ENCODE peak calls at places on chromosomes 11 and 22, in ten cellular contexts. One of them, this sample, is unnamed.

GRCh38 chr11:118168751-118169150 is 7.7 kb downstream of the SCN2B start:
- DNase-seq in AG04450: no peak
- DNase-seq in RWPE1: no peak
- DNase-seq in sigmoid colon: no peak
- DNase-seq in cardiac fibroblast: no peak
- DNase-seq in heart left ventricle: no peak
- DNase-seq in progenitor cell of endocrine pancreas: no peak
- DNase-seq in upper lobe of right lung: no peak
- DNase-seq in left ventricle myocardium inferior: no peak
- DNase-seq in CD8-positive, alpha-beta T cell: no peak
- DNase-seq in this sample: no peak

GRCh38 chr11:14336507-14337503 is 22.2 kb downstream of the RRAS2 start:
- DNase-seq in CD8-positive, alpha-beta T cell: no peak
- DNase-seq in AG04450: peak
- DNase-seq in left ventricle myocardium inferior: no peak
- DNase-seq in RWPE1: peak
- DNase-seq in upper lobe of right lung: no peak
- DNase-seq in sigmoid colon: no peak
- DNase-seq in cardiac fibroblast: peak
- DNase-seq in heart left ventricle: no peak
- DNase-seq in progenitor cell of endocrine pancreas: no peak
- DNase-seq in this sample: no peak

GRCh38 chr11:19432370-19433163 is 191.8 kb upstream of the E2F8 start:
- DNase-seq in upper lobe of right lung: no peak
- DNase-seq in AG04450: peak
- DNase-seq in progenitor cell of endocrine pancreas: no peak
- DNase-seq in CD8-positive, alpha-beta T cell: no peak
- DNase-seq in sigmoid colon: no peak
- DNase-seq in RWPE1: no peak
- DNase-seq in left ventricle myocardium inferior: no peak
- DNase-seq in cardiac fibroblast: peak
- DNase-seq in heart left ventricle: no peak
- DNase-seq in this sample: no peak

GRCh38 chr11:114108501-114109205 is 49.1 kb downstream of the ZBTB16 start:
- DNase-seq in AG04450: no peak
- DNase-seq in cardiac fibroblast: no peak
- DNase-seq in sigmoid colon: peak
- DNase-seq in upper lobe of right lung: no peak
- DNase-seq in CD8-positive, alpha-beta T cell: no peak
- DNase-seq in progenitor cell of endocrine pancreas: no peak
- DNase-seq in left ventricle myocardium inferior: no peak
- DNase-seq in RWPE1: no peak
- DNase-seq in heart left ventricle: no peak
- DNase-seq in this sample: no peak

GRCh38 chr11:130261546-130261945 is 53.2 kb downstream of the ZBTB44 start:
- DNase-seq in RWPE1: no peak
- DNase-seq in AG04450: no peak
- DNase-seq in cardiac fibroblast: no peak
- DNase-seq in sigmoid colon: no peak
- DNase-seq in left ventricle myocardium inferior: no peak
- DNase-seq in progenitor cell of endocrine pancreas: no peak
- DNase-seq in heart left ventricle: no peak
- DNase-seq in CD8-positive, alpha-beta T cell: no peak
- DNase-seq in upper lobe of right lung: no peak
- DNase-seq in this sample: no peak

GRCh38 chr11:70559516-70559915 is 161.2 kb downstream of the CTTN start:
- DNase-seq in left ventricle myocardium inferior: no peak
- DNase-seq in upper lobe of right lung: no peak
- DNase-seq in cardiac fibroblast: no peak
- DNase-seq in sigmoid colon: no peak
- DNase-seq in CD8-positive, alpha-beta T cell: no peak
- DNase-seq in RWPE1: no peak
- DNase-seq in heart left ventricle: no peak
- DNase-seq in progenitor cell of endocrine pancreas: no peak
- DNase-seq in AG04450: no peak
- DNase-seq in this sample: no peak

GRCh38 chr11:88434333-88434976 is 96.9 kb upstream of the CTSC start:
- DNase-seq in cardiac fibroblast: no peak
- DNase-seq in left ventricle myocardium inferior: no peak
- DNase-seq in sigmoid colon: no peak
- DNase-seq in AG04450: no peak
- DNase-seq in upper lobe of right lung: no peak
- DNase-seq in progenitor cell of endocrine pancreas: no peak
- DNase-seq in RWPE1: no peak
- DNase-seq in CD8-positive, alpha-beta T cell: no peak
- DNase-seq in heart left ventricle: no peak
- DNase-seq in this sample: no peak

GRCh38 chr22:29877620-29878019 is 5.4 kb upstream of the MTMR3 start:
- DNase-seq in AG04450: no peak
- DNase-seq in RWPE1: no peak
- DNase-seq in upper lobe of right lung: no peak
- DNase-seq in CD8-positive, alpha-beta T cell: no peak
- DNase-seq in cardiac fibroblast: peak
- DNase-seq in sigmoid colon: no peak
- DNase-seq in heart left ventricle: no peak
- DNase-seq in progenitor cell of endocrine pancreas: no peak
- DNase-seq in left ventricle myocardium inferior: no peak
- DNase-seq in this sample: no peak

GRCh38 chr11:75100314-75100713 is 3.6 kb upstream of the OR2AT4 start:
- DNase-seq in heart left ventricle: no peak
- DNase-seq in upper lobe of right lung: no peak
- DNase-seq in AG04450: peak
- DNase-seq in left ventricle myocardium inferior: no peak
- DNase-seq in sigmoid colon: no peak
- DNase-seq in progenitor cell of endocrine pancreas: no peak
- DNase-seq in cardiac fibroblast: peak
- DNase-seq in RWPE1: peak
- DNase-seq in CD8-positive, alpha-beta T cell: no peak
- DNase-seq in this sample: no peak

GRCh38 chr11:112017538-112017937 is 7.7 kb upstream of the DLAT start:
- DNase-seq in heart left ventricle: no peak
- DNase-seq in progenitor cell of endocrine pancreas: no peak
- DNase-seq in RWPE1: no peak
- DNase-seq in left ventricle myocardium inferior: no peak
- DNase-seq in CD8-positive, alpha-beta T cell: no peak
- DNase-seq in AG04450: no peak
- DNase-seq in cardiac fibroblast: peak
- DNase-seq in sigmoid colon: no peak
- DNase-seq in upper lobe of right lung: no peak
- DNase-seq in this sample: no peak

GRCh38 chr11:126637800-126638175 is 282.3 kb downstream of the ST3GAL4 start:
- DNase-seq in upper lobe of right lung: no peak
- DNase-seq in heart left ventricle: no peak
- DNase-seq in progenitor cell of endocrine pancreas: no peak
- DNase-seq in cardiac fibroblast: peak
- DNase-seq in AG04450: peak
- DNase-seq in sigmoid colon: no peak
- DNase-seq in RWPE1: no peak
- DNase-seq in left ventricle myocardium inferior: no peak
- DNase-seq in CD8-positive, alpha-beta T cell: no peak
- DNase-seq in this sample: no peak

DNA sequence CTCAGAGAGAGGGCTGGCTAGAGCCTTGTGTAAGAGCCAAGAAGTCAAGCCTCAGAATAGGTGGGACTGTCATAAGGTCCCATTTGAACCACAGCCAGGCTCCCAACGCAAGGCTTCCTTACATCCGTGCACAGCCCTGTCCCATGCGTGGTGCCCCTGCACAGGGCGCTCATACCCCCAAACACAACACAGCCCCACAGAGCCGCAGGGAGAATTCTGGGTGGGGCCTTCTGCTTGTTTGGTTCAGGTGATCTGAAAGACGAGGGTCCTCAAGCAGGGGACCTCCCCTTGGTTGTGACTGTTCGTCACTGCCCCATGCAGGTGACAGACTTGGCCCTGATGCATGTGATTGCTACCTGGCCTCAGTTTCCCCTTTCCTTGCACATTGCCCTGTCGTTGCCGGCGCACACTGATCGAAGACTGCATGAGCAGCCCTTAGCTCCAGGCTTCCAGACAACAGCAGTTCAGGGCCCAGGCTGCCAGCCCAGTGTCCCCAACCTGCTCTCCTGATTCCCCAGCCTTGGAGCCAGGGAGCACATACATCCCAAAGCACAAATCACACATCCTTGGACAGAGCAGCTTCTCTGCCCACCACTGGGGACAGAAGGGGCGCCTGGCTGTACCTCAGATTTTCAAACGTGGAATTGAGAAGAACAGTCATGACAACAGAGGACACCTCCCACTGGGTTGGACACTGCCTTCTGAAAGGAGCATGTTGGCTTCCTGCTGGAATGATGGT is 22.1 kb downstream of the GNAZ start:
- DNase-seq in cardiac fibroblast: no peak
- DNase-seq in progenitor cell of endocrine pancreas: no peak
- DNase-seq in sigmoid colon: no peak
- DNase-seq in heart left ventricle: no peak
- DNase-seq in RWPE1: no peak
- DNase-seq in upper lobe of right lung: no peak
- DNase-seq in CD8-positive, alpha-beta T cell: no peak
- DNase-seq in AG04450: no peak
- DNase-seq in left ventricle myocardium inferior: no peak
- DNase-seq in this sample: no peak
- TF ChIP-seq CTCF in cardiac fibroblast: no peak
- TF ChIP-seq CTCF in progenitor cell of endocrine pancreas: no peak
- TF ChIP-seq CTCF in sigmoid colon: no peak
- TF ChIP-seq CTCF in heart left ventricle: no peak
- TF ChIP-seq CTCF in RWPE1: no peak
- TF ChIP-seq CTCF in upper lobe of right lung: no peak
- TF ChIP-seq CTCF in CD8-positive, alpha-beta T cell: no peak
- TF ChIP-seq CTCF in AG04450: no peak
- TF ChIP-seq CTCF in left ventricle myocardium inferior: no peak
- TF ChIP-seq CTCF in this sample: no peak

DNA sequence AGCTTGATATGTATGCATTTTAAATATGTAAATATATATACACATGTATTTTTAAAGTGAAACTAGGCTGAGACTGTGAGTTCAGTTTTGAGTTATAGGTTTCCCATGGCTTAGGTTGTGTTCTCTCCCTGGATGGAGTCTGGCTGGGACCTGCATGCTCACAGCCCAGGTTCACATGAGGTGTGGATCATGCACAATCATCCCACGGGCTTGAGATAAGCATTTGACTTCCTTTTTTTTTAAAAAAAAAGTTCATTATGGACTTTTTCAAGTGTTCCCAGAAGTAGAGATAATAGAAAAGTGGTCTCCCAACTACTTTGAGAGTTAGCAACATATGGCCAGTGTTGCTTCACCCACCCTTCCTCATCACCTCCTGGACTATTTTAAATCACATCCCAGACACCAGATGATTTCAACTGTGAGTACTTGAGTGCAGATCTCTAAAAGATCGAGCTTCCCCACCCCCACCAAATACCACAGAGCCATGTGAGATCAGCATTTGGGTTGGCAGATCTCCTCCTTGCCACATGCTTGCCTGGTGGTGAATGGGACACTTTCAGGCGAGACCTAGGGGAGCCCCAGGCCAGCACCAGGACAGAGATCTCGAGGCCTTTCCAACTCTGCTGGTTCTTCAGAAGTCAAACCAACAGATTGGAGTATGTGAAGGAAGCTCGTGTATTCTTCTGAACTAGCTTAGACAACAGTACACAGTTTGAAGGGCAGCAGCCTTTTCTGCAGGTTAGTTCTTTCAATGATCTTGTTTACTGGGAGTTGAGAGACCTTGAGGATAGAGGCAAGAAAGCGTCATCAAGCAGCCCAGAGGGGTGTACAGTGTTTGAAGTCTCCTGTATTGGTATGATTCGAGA is 15.9 kb downstream of the MED15 start:
- DNase-seq in left ventricle myocardium inferior: no peak
- DNase-seq in progenitor cell of endocrine pancreas: no peak
- DNase-seq in heart left ventricle: no peak
- DNase-seq in cardiac fibroblast: peak
- DNase-seq in CD8-positive, alpha-beta T cell: peak
- DNase-seq in upper lobe of right lung: no peak
- DNase-seq in AG04450: no peak
- DNase-seq in RWPE1: no peak
- DNase-seq in sigmoid colon: no peak
- DNase-seq in this sample: no peak
- TF ChIP-seq CTCF in left ventricle myocardium inferior: no peak
- TF ChIP-seq CTCF in progenitor cell of endocrine pancreas: no peak
- TF ChIP-seq CTCF in heart left ventricle: no peak
- TF ChIP-seq CTCF in cardiac fibroblast: no peak
- TF ChIP-seq CTCF in CD8-positive, alpha-beta T cell: no peak
- TF ChIP-seq CTCF in upper lobe of right lung: no peak
- TF ChIP-seq CTCF in AG04450: no peak
- TF ChIP-seq CTCF in RWPE1: no peak
- TF ChIP-seq CTCF in sigmoid colon: no peak
- TF ChIP-seq CTCF in this sample: no peak

GRCh38 chr11:43948341-43949185 is 6.1 kb downstream of the C11orf96 start:
- DNase-seq in sigmoid colon: no peak
- DNase-seq in left ventricle myocardium inferior: no peak
- DNase-seq in cardiac fibroblast: no peak
- DNase-seq in RWPE1: no peak
- DNase-seq in heart left ventricle: no peak
- DNase-seq in CD8-positive, alpha-beta T cell: no peak
- DNase-seq in progenitor cell of endocrine pancreas: no peak
- DNase-seq in AG04450: no peak
- DNase-seq in upper lobe of right lung: peak
- DNase-seq in this sample: no peak

GRCh38 chr11:43944761-43945311 is 2.4 kb downstream of the C11orf96 start:
- DNase-seq in heart left ventricle: peak
- DNase-seq in RWPE1: peak
- DNase-seq in progenitor cell of endocrine pancreas: peak
- DNase-seq in left ventricle myocardium inferior: peak
- DNase-seq in AG04450: no peak
- DNase-seq in upper lobe of right lung: peak
- DNase-seq in CD8-positive, alpha-beta T cell: peak
- DNase-seq in sigmoid colon: peak
- DNase-seq in cardiac fibroblast: peak
- DNase-seq in this sample: peak

GRCh38 chr11:43943931-43944751 is 1.7 kb downstream of the C11orf96 start:
- DNase-seq in left ventricle myocardium inferior: no peak
- DNase-seq in upper lobe of right lung: peak
- DNase-seq in heart left ventricle: no peak
- DNase-seq in sigmoid colon: peak
- DNase-seq in AG04450: no peak
- DNase-seq in RWPE1: peak
- DNase-seq in cardiac fibroblast: peak
- DNase-seq in CD8-positive, alpha-beta T cell: no peak
- DNase-seq in progenitor cell of endocrine pancreas: no peak
- DNase-seq in this sample: no peak

GRCh38 chr11:43947815-43948214 is 5.4 kb downstream of the C11orf96 start:
- DNase-seq in RWPE1: no peak
- DNase-seq in sigmoid colon: no peak
- DNase-seq in left ventricle myocardium inferior: no peak
- DNase-seq in heart left ventricle: no peak
- DNase-seq in upper lobe of right lung: no peak
- DNase-seq in progenitor cell of endocrine pancreas: no peak
- DNase-seq in cardiac fibroblast: no peak
- DNase-seq in AG04450: no peak
- DNase-seq in CD8-positive, alpha-beta T cell: no peak
- DNase-seq in this sample: no peak

GRCh38 chr11:43947003-43947500 is 4.6 kb downstream of the C11orf96 start:
- DNase-seq in AG04450: no peak
- DNase-seq in sigmoid colon: no peak
- DNase-seq in RWPE1: no peak
- DNase-seq in left ventricle myocardium inferior: no peak
- DNase-seq in heart left ventricle: no peak
- DNase-seq in cardiac fibroblast: peak
- DNase-seq in progenitor cell of endocrine pancreas: no peak
- DNase-seq in CD8-positive, alpha-beta T cell: no peak
- DNase-seq in upper lobe of right lung: no peak
- DNase-seq in this sample: no peak
- TF ChIP-seq CTCF in AG04450: peak
- TF ChIP-seq CTCF in sigmoid colon: no peak
- TF ChIP-seq CTCF in RWPE1: no peak
- TF ChIP-seq CTCF in left ventricle myocardium inferior: peak
- TF ChIP-seq CTCF in heart left ventricle: peak
- TF ChIP-seq CTCF in cardiac fibroblast: peak
- TF ChIP-seq CTCF in progenitor cell of endocrine pancreas: peak
- TF ChIP-seq CTCF in CD8-positive, alpha-beta T cell: no peak
- TF ChIP-seq CTCF in upper lobe of right lung: peak
- TF ChIP-seq CTCF in this sample: no peak

GRCh38 chr11:2867142-2867541 is 18.4 kb downstream of the CDKN1C start:
- DNase-seq in sigmoid colon: no peak
- DNase-seq in progenitor cell of endocrine pancreas: no peak
- DNase-seq in left ventricle myocardium inferior: no peak
- DNase-seq in heart left ventricle: no peak
- DNase-seq in RWPE1: no peak
- DNase-seq in AG04450: no peak
- DNase-seq in upper lobe of right lung: no peak
- DNase-seq in CD8-positive, alpha-beta T cell: no peak
- DNase-seq in cardiac fibroblast: no peak
- DNase-seq in this sample: no peak
- TF ChIP-seq CTCF in sigmoid colon: no peak
- TF ChIP-seq CTCF in progenitor cell of endocrine pancreas: no peak
- TF ChIP-seq CTCF in left ventricle myocardium inferior: no peak
- TF ChIP-seq CTCF in heart left ventricle: no peak
- TF ChIP-seq CTCF in RWPE1: no peak
- TF ChIP-seq CTCF in AG04450: no peak
- TF ChIP-seq CTCF in upper lobe of right lung: no peak
- TF ChIP-seq CTCF in CD8-positive, alpha-beta T cell: no peak
- TF ChIP-seq CTCF in cardiac fibroblast: no peak
- TF ChIP-seq CTCF in this sample: no peak

This sample was measured in mesothelial cell of epicardium.